ENCODE peak calls at places on chromosome 15, in six cellular contexts. F is brain microvascular endothelial cell, T is kidney epithelial cell, O is AG04450, X is K562, Y is NB4. W is an unnamed sample.

GRCh38 chr15:86915811-86916331 is 836.2 kb downstream of the AGBL1 start:
- DNase-seq in F (peak), T (peak), O (peak), X (peak), Y (peak), W (peak)

GRCh38 chr15:74976159-74976558 is 19.2 kb upstream of the SCAMP5 start:
- DNase-seq in F (no peak), T (no peak), O (no peak), X (no peak), Y (no peak), W (no peak)

GRCh38 chr15:83305696-83306291 is 21.3 kb upstream of the BNC1 start:
- DNase-seq in F (no peak), T (no peak), O (no peak), X (no peak), Y (no peak), W (no peak)

GRCh38 chr15:29821416-29822099 is 710 bp downstream of the TJP1 start:
- DNase-seq in F (peak), T (no peak), O (peak), X (peak), Y (no peak), W (peak)

GRCh38 chr15:60135961-60136360 is 131.8 kb downstream of the FOXB1 start:
- DNase-seq in F (no peak), T (no peak), O (no peak), X (no peak), Y (no peak), W (no peak)

GRCh38 chr15:22948056-22948455 is 32.1 kb downstream of the CYFIP1 start:
- DNase-seq in F (no peak), T (no peak), O (no peak), X (no peak), Y (peak), W (no peak)

GRCh38 chr15:32687556-32687955 is 30.2 kb upstream of the GREM1 start:
- DNase-seq in F (peak), T (no peak), O (no peak), X (no peak), Y (no peak), W (no peak)

GRCh38 chr15:82851981-82852511 is 42.6 kb downstream of the WHAMM start:
- DNase-seq in F (no peak), T (no peak), O (no peak), X (no peak), Y (no peak), W (no peak)

GRCh38 chr15:41043276-41043675 is 72.8 kb downstream of the INO80 start:
- DNase-seq in F (peak), T (no peak), O (peak), X (no peak), Y (no peak), W (no peak)

GRCh38 chr15:77907824-77908751 is 169.4 kb downstream of the TBC1D2B start:
- DNase-seq in F (peak), T (peak), O (no peak), X (peak), Y (peak), W (peak)

GRCh38 chr15:32781781-32782180 is 64.0 kb downstream of the GREM1 start:
- DNase-seq in F (no peak), T (no peak), O (no peak), X (no peak), Y (no peak), W (no peak)

GRCh38 chr15:101327147-101327740 is 32.2 kb upstream of the SNRPA1 start:
- DNase-seq in F (no peak), T (no peak), O (no peak), X (no peak), Y (no peak), W (no peak)

GRCh38 chr15:68208641-68209240 is 3.6 kb upstream of the CALML4 start:
- DNase-seq in F (no peak), T (no peak), O (no peak), X (no peak), Y (peak), W (peak)

GRCh38 chr15:99135194-99135593 is 30.3 kb downstream of the SYNM start:
- DNase-seq in F (no peak), T (no peak), O (no peak), X (no peak), Y (no peak), W (peak)

GRCh38 chr15:57172925-57173324 is 203.4 kb upstream of the CGNL1 start:
- DNase-seq in F (no peak), T (no peak), O (no peak), X (no peak), Y (no peak), W (no peak)

GRCh38 chr15:20346082-20346805 is 195.4 kb downstream of the GOLGA6L6 start:
- DNase-seq in F (no peak), T (no peak), O (no peak), X (no peak), Y (no peak), W (peak)

GRCh38 chr15:81865850-81866537 is 179.8 kb downstream of the MEX3B start:
- DNase-seq in F (no peak), T (no peak), O (no peak), X (no peak), Y (no peak), W (peak)

GRCh38 chr15:45378913-45379262 is 544 bp upstream of the GATM start:
- DNase-seq in F (no peak), T (no peak), O (no peak), X (no peak), Y (no peak), W (no peak)

GRCh38 chr15:69380100-69380725 is 33.9 kb upstream of the KIF23 start:
- DNase-seq in F (peak), T (no peak), O (no peak), X (peak), Y (peak), W (no peak)
- TF ChIP-seq CTCF in F (peak), T (peak), O (peak), X (peak), Y (peak), W (no peak)

GRCh38 chr15:79130535-79131130 is 40.1 kb upstream of the RASGRF1 start:
- DNase-seq in F (no peak), T (no peak), O (no peak), X (peak), Y (no peak), W (no peak)
- TF ChIP-seq CTCF in F (peak), T (peak), O (no peak), X (peak), Y (peak), W (no peak)

GRCh38 chr15:70265466-70265978 is 167.8 kb upstream of the TLE3 start:
- DNase-seq in F (no peak), T (no peak), O (no peak), X (no peak), Y (no peak), W (no peak)
- TF ChIP-seq CTCF in F (peak), T (peak), O (peak), X (peak), Y (no peak), W (peak)

GRCh38 chr15:71471347-71471746 is 339.0 kb upstream of the NR2E3 start:
- DNase-seq in F (no peak), T (no peak), O (no peak), X (no peak), Y (no peak), W (peak)

GRCh38 chr15:71468715-71469114 is 341.6 kb upstream of the NR2E3 start:
- DNase-seq in F (no peak), T (no peak), O (no peak), X (no peak), Y (no peak), W (no peak)

GRCh38 chr15:71465109-71465508 is 345.2 kb upstream of the NR2E3 start:
- DNase-seq in F (no peak), T (no peak), O (no peak), X (no peak), Y (no peak), W (no peak)

GRCh38 chr15:71472699-71473098 is 337.7 kb upstream of the NR2E3 start:
- DNase-seq in F (no peak), T (no peak), O (no peak), X (no peak), Y (no peak), W (no peak)

GRCh38 chr15:71469393-71469792 is 341.0 kb upstream of the NR2E3 start:
- DNase-seq in F (no peak), T (no peak), O (no peak), X (no peak), Y (no peak), W (no peak)
- TF ChIP-seq CTCF in F (no peak), T (no peak), O (peak), X (peak), Y (no peak), W (no peak)

GRCh38 chr15:85005744-85006143 is 24.1 kb downstream of the PDE8A start:
- DNase-seq in F (no peak), T (no peak), O (no peak), X (no peak), Y (no peak), W (no peak)

GRCh38 chr15:85006201-85006600 is 24.5 kb downstream of the PDE8A start:
- DNase-seq in F (no peak), T (no peak), O (no peak), X (no peak), Y (no peak), W (no peak)

GRCh38 chr15:85006655-85007054 is 25.0 kb downstream of the PDE8A start:
- DNase-seq in F (no peak), T (no peak), O (no peak), X (no peak), Y (no peak), W (no peak)

GRCh38 chr15:85004551-85004950 is 22.9 kb downstream of the PDE8A start:
- DNase-seq in F (no peak), T (no peak), O (no peak), X (no peak), Y (peak), W (no peak)

DNA sequence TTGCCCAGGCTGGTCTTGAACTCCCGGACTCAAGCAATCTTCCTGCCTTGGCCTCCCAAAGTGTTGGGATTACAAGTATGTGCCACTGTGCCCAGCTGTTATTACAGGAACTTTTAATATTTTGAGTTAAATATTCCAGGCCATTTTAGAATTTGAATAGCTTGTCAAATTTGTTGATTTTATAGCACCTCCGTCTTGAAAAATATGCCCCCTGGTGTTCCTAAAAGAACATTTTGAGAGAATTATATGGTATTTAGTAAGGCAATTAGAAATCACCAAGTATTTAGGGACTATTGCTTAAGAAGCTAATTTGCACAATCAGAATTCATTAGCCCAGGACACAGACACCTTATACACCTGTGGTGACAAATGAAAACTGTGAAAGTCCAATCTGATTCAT is 23.7 kb downstream of the PDE8A start:
- DNase-seq in F (no peak), T (no peak), O (no peak), X (no peak), Y (no peak), W (no peak)
- TF ChIP-seq CTCF in F (peak), T (peak), O (peak), X (no peak), Y (no peak), W (no peak)

W was measured in GM13976.